ENCODE peak calls at places on chromosomes 12 and 14, in ten cellular contexts. J is heart left ventricle; Q is ovary; T is CD8-positive, alpha-beta memory T cell; R is SK-N-SH; D is iPS DF 6.9; Z is endodermal cell; N is endothelial cell of umbilical vein; U is lung; K is Karpas-422. X is an unnamed sample. For H3K27me3, the result is how much of the 10 kb centered on the place peaks cover.

GRCh38 chr14:70585221-70585620 is 15.2 kb downstream of the MED6 start:
- DNase-seq in D (no peak), N (no peak), Z (no peak), T (no peak), U (no peak), Q (no peak), J (no peak), K (no peak), R (no peak), X (peak)

GRCh38 chr14:99266181-99267178 is 5.5 kb downstream of the BCL11B start:
- DNase-seq in D (no peak), Q (peak), N (peak), R (peak), U (peak), Z (peak), K (peak), J (peak), T (peak), X (peak)

GRCh38 chr12:94650143-94651056 is at the start of gene TMCC3:
- DNase-seq in T (peak), U (no peak), K (no peak), Z (peak), R (peak), Q (peak), D (no peak), N (peak), J (peak), X (peak)

GRCh38 chr12:39611818-39612217 is 7.8 kb downstream of the ABCD2 start:
- DNase-seq in T (no peak), R (no peak), N (no peak), U (no peak), J (no peak), Q (no peak), Z (no peak), K (no peak), D (no peak), X (no peak)

GRCh38 chr12:53098354-53098981 is 1.0 kb downstream of the IGFBP6 start:
- DNase-seq in Q (peak), D (no peak), T (no peak), U (no peak), K (no peak), N (peak), R (no peak), J (no peak), Z (peak), X (peak)

GRCh38 chr12:13864081-13864673 is 117.2 kb downstream of the GRIN2B start:
- DNase-seq in Z (peak), R (peak), D (peak), K (peak), Q (no peak), T (peak), N (peak), U (peak), J (peak), X (peak)

GRCh38 chr12:113208041-113208934 is 13.0 kb upstream of the TPCN1 start:
- DNase-seq in U (no peak), Z (peak), D (no peak), N (no peak), K (peak), Q (no peak), T (peak), R (no peak), J (peak), X (no peak)

GRCh38 chr12:132866251-132866828 is 21.1 kb downstream of the CHFR start:
- DNase-seq in N (no peak), T (no peak), Z (no peak), U (no peak), J (no peak), R (no peak), D (no peak), K (no peak), Q (no peak), X (peak)

GRCh38 chr12:53093777-53094393 is 3.6 kb upstream of the IGFBP6 start:
- DNase-seq in Z (peak), R (no peak), Q (no peak), N (no peak), K (no peak), J (no peak), U (no peak), T (no peak), D (no peak), X (no peak)

GRCh38 chr12:78951746-78952532 is 87.4 kb downstream of the SYT1 start:
- DNase-seq in Z (no peak), K (no peak), R (peak), U (no peak), J (no peak), D (no peak), N (peak), T (no peak), Q (no peak), X (peak)

GRCh38 chr12:12803186-12803585 is 10.0 kb upstream of the DDX47 start:
- DNase-seq in Q (no peak), R (peak), N (peak), K (no peak), U (peak), D (no peak), J (no peak), Z (peak), T (no peak), X (no peak)

GRCh38 chr14:23384364-23385080 is 7.7 kb downstream of the CMTM5 start:
- DNase-seq in T (no peak), Q (no peak), U (no peak), R (no peak), J (no peak), D (no peak), Z (no peak), K (no peak), N (no peak), X (no peak)

GRCh38 chr14:23383041-23383440 is 6.2 kb downstream of the CMTM5 start:
- DNase-seq in K (no peak), T (no peak), Q (no peak), D (no peak), Z (no peak), U (no peak), N (no peak), J (no peak), R (no peak), X (no peak)

GRCh38 chr14:23386999-23387398 is 10.2 kb downstream of the CMTM5 start:
- DNase-seq in N (no peak), T (no peak), D (no peak), J (no peak), Q (no peak), R (no peak), U (no peak), K (no peak), Z (no peak), X (no peak)

GRCh38 chr14:23385840-23386657 is 9.2 kb downstream of the CMTM5 start:
- DNase-seq in N (no peak), R (no peak), Z (peak), K (no peak), Q (no peak), T (no peak), D (no peak), U (no peak), J (no peak), X (no peak)

GRCh38 chr14:23385244-23385643 is 8.4 kb downstream of the CMTM5 start:
- DNase-seq in T (no peak), N (no peak), U (no peak), D (no peak), J (no peak), Z (no peak), R (no peak), Q (no peak), K (no peak), X (no peak)
- H3K27me3 ChIP-seq in T (under half), N (under half), U (under half), D (under half), J (under half), Z (under half), R (under half), Q (under half), K (under half), X (under half)

GRCh38 chr14:36655054-36655381 is 6.6 kb upstream of the PAX9 start:
- DNase-seq in J (no peak), Z (peak), D (no peak), K (no peak), Q (no peak), R (no peak), N (no peak), U (no peak), T (no peak), X (no peak)

GRCh38 chr14:36653412-36653811 is 8.2 kb upstream of the PAX9 start:
- DNase-seq in T (no peak), J (no peak), Z (no peak), R (no peak), D (no peak), N (no peak), K (no peak), Q (no peak), U (no peak), X (no peak)

GRCh38 chr14:36654185-36655053 is 7.2 kb upstream of the PAX9 start:
- DNase-seq in Q (no peak), Z (peak), U (no peak), T (no peak), R (no peak), J (no peak), K (no peak), N (no peak), D (no peak), X (no peak)

GRCh38 chr14:36649872-36650650 is 11.6 kb upstream of the PAX9 start:
- DNase-seq in D (no peak), Q (no peak), Z (no peak), K (no peak), J (no peak), R (no peak), T (no peak), U (no peak), N (no peak), X (no peak)

DNA sequence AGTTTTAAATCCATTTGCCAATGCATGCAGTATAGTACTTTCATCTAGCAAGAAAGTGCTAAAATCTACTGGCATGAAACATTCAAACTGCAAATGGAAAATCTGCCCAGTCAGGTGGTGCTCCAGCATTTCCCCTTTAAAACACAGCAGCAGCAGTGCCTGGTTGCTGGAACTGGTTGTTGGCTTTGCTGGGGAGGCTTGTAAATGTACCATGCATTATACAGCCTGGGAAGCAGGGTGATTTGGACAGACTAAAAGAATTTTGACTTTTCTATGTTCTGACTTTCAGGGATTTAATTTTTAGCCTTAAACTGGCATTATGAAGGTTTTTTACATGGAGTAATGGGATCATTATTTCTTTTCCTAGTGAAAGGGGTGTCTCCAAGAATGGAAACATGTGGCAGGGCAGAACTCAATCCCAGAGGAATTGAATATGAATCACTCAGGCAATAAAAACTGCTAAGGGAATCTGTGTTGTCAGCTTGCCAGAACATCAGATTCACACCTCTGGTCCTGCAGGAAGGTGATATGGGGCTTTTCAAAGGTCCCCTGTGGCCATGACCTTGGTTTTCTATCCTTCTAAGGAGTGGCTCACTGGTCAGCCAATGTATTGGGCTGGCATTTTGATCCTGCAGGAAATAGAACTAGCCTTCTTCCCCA is 9.0 kb upstream of the PAX9 start:
- DNase-seq in Q (no peak), Z (no peak), N (no peak), K (no peak), T (no peak), D (no peak), J (no peak), U (no peak), R (no peak), X (peak)
- H3K27me3 ChIP-seq in Q (under half), Z (half or more), N (half or more), K (under half), T (under half), D (half or more), J (half or more), U (under half), R (half or more), X (under half)

DNA sequence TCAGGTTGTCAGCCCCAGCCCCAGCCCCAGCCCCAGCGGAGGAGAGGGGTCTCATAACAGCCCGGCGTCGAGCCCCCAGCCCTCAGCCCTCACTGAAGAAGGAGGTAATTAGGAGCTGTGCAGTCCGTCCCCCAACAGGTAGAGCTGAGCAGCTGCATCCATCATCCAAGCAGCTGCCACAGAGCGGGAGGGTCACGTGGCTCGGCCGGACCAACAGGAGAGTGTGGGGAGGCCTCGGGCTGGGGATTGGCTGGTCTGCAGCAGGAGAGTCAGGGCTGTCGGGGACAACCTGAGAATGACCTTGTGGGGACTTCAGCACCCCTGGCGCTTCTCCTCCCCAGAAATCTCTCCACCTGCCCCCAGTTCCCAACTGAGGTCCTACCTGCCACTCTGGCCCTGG is 29.6 kb downstream of the SMUG1 start:
- DNase-seq in K (peak), R (peak), T (no peak), Z (peak), J (no peak), N (no peak), D (peak), Q (no peak), U (no peak), X (no peak)
- H3K27me3 ChIP-seq in K (under half), R (under half), T (under half), Z (under half), J (half or more), N (under half), D (under half), Q (under half), U (under half), X (under half)

DNA sequence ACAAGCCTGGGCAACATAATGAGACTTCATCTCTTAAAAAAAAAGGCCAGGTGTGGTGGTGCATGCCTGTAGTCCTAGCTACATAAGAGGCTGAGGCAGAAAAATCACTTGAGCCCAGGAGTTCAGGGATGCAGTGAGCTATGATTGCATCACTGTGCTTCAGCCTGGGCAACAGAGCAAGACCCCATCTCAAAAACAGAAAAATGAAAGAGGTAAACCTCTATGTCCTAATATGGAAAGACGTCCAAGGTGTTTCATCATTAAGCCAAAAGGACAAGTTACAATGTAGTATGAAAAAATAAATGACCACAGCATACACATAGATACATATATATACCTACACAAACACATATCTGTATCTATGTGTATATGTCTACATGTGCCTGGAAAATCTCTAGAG is 15.4 kb downstream of the SPTB start:
- DNase-seq in Q (no peak), K (no peak), D (no peak), U (no peak), T (no peak), Z (no peak), R (no peak), J (no peak), N (no peak), X (no peak)
- H3K27me3 ChIP-seq in Q (under half), K (under half), D (under half), U (under half), T (under half), Z (under half), R (under half), J (under half), N (under half), X (under half)

DNA sequence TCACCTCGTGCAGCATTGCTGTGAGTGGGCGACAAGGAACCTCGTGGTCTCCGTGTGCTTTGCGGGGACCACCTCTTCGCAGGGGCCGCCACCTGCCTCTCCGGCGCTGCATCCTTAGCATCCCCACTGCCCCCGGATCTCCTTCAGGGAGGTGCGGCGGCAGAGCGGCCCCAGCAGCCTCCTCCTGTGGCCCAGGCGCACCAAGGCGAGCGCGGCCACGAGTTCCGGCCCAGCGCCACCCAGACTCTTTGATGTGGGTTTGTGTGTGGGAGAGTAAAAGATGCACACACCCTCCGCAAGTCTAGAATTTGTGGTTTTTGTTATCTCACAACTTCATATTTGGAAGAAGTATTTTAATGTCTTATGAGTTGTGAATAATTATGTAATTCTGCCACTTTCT is 118.8 kb upstream of the DIO3 start:
- DNase-seq in D (no peak), N (no peak), R (no peak), J (no peak), Q (peak), K (no peak), Z (peak), U (no peak), T (peak), X (no peak)
- H3K27me3 ChIP-seq in D (under half), N (under half), R (under half), J (under half), Q (under half), K (under half), Z (under half), U (under half), T (under half), X (half or more)

DNA sequence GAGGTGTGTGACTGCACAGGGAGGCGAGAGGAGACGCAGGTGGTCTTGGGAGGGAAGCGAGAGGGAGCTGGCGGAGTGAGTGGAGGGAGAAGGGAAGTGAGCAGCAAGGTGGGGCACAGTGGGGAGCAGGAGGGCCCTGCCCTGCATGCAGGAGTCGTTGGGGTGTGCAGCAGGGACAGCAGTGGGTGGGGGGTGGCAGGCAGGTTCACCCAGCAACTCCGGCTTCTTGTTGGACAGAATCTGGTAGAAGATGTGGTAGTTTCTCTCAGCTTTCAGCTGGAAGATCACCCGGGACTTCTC is 5.0 kb downstream of the MYH6 start:
- DNase-seq in T (no peak), U (no peak), Z (no peak), J (peak), K (no peak), R (no peak), N (no peak), D (no peak), Q (no peak), X (no peak)
- H3K27me3 ChIP-seq in T (under half), U (under half), Z (under half), J (under half), K (under half), R (under half), N (under half), D (under half), Q (under half), X (under half)

GRCh38 chr14:105476937-105477658 is 2.5 kb downstream of the CRIP2 start:
- DNase-seq in T (no peak), D (no peak), Z (no peak), J (peak), K (no peak), R (peak), N (peak), U (no peak), Q (no peak), X (no peak)
- H3K27me3 ChIP-seq in T (under half), D (under half), Z (half or more), J (under half), K (under half), R (under half), N (under half), U (under half), Q (under half), X (under half)

DNA sequence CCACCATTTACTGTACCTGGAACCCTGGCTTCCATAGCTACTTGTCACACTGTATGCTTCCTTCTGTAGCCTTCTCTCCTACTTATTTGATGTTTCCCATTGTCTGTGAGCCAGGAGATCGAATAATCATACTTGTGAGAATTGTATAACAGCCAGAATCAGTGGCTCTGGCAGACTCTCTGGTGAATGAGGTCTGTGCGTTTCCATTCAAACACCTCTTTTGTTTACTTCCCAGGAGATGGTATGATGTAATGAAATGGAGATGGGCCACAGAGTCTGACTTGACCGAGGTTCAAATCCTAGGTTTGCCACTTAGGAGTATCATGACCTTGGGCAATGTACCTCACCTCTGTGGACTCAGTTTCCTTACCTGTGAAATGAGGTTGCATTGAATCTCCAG is 35.7 kb upstream of the CLMN start:
- DNase-seq in R (no peak), K (no peak), Z (no peak), J (no peak), N (no peak), D (no peak), T (no peak), U (no peak), Q (no peak), X (no peak)
- H3K27me3 ChIP-seq in R (under half), K (under half), Z (under half), J (under half), N (under half), D (under half), T (under half), U (under half), Q (under half), X (under half)

GRCh38 chr14:74242055-74243042 is 3.1 kb downstream of the VSX2 start:
- DNase-seq in D (no peak), Q (no peak), J (peak), R (no peak), K (no peak), N (no peak), T (no peak), U (no peak), Z (peak), X (no peak)

GRCh38 chr14:74240794-74241610 is 1.8 kb downstream of the VSX2 start:
- DNase-seq in Z (peak), N (peak), K (no peak), T (no peak), Q (no peak), J (peak), U (no peak), R (peak), D (no peak), X (no peak)

GRCh38 chr14:74239848-74240793 is 872 bp downstream of the VSX2 start:
- DNase-seq in Z (peak), K (no peak), Q (no peak), R (peak), N (peak), D (no peak), U (no peak), T (no peak), J (no peak), X (peak)

GRCh38 chr14:74243051-74243450 is 3.8 kb downstream of the VSX2 start:
- DNase-seq in N (no peak), Z (no peak), T (no peak), Q (no peak), D (no peak), U (no peak), R (no peak), J (no peak), K (no peak), X (no peak)

DNA sequence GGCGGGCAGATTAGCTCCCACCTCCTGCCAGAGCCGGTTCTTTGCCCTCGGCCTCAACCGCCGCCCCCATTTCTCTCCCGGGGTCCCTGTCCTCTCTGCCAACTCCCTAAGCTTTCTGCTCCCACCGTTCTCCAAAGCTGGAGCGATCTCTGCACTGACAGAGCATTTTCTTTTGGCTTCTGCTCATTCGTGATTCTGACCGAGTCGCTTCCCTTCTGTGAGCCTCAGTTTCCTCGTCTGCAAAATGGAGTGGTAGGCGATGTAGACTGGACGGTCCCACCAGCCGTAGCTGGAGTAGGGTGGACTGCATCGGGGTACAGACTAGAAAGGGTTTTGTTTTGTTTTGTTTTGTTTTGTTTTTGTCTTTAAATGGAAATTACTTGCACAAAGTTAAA is 2.4 kb downstream of the VSX2 start:
- DNase-seq in T (no peak), R (no peak), D (no peak), Q (no peak), N (no peak), K (no peak), Z (no peak), U (no peak), J (no peak), X (no peak)
- H3K27me3 ChIP-seq in T (half or more), R (half or more), D (half or more), Q (under half), N (half or more), K (under half), Z (half or more), U (under half), J (half or more), X (half or more)

X was measured in A673.